ENCODE peak calls at places on chromosome 10, in nine cellular contexts. B, O, I, U, M, D, V, N and W are unnamed samples.

GRCh38 chr10:128723631-128724205 is 597.5 kb upstream of the MKI67 start:
- DNase-seq in B (no peak), D (no peak), O (no peak), U (no peak), N (no peak), M (no peak), I (no peak), V (no peak), W (no peak)

GRCh38 chr10:29987471-29987870 is 71.9 kb downstream of the JCAD start:
- DNase-seq in N (no peak), V (no peak), U (no peak), B (no peak), I (no peak), M (no peak), D (no peak), O (no peak), W (no peak)

GRCh38 chr10:29408847-29409240 is 120.0 kb downstream of the LYZL1 start:
- DNase-seq in D (no peak), B (no peak), V (no peak), N (no peak), U (no peak), M (no peak), I (no peak), O (no peak), W (no peak)

GRCh38 chr10:111973306-111973705 is 210.3 kb downstream of the GPAM start:
- DNase-seq in V (no peak), I (no peak), B (no peak), N (no peak), U (no peak), D (no peak), O (no peak), M (no peak), W (no peak)

GRCh38 chr10:105885495-105885894 is 1244.4 kb downstream of the SORCS3 start:
- DNase-seq in B (no peak), I (no peak), M (no peak), N (no peak), D (no peak), U (no peak), V (no peak), O (no peak), W (no peak)

GRCh38 chr10:49521062-49521461 is 17.9 kb downstream of the ERCC6 start:
- DNase-seq in U (no peak), M (no peak), V (no peak), D (no peak), I (no peak), B (no peak), N (no peak), O (no peak), W (no peak)

GRCh38 chr10:126892150-126892872 is 12.9 kb upstream of the DOCK1 start:
- DNase-seq in N (no peak), U (no peak), B (no peak), M (no peak), I (no peak), D (no peak), V (no peak), O (no peak), W (no peak)

GRCh38 chr10:98667081-98667480 is 220.3 kb upstream of the HPS1 start:
- DNase-seq in V (no peak), N (no peak), B (no peak), I (no peak), M (no peak), D (no peak), O (no peak), U (no peak), W (no peak)